ENCODE peak calls at places on chromosomes 11 and 22, in five cellular contexts. J is GM12891; I is activated CD4-positive, alpha-beta T cell treated with anti-CD3 and anti-CD28 coated beads for 36 hours; L is WERI-Rb-1; V is BE2C. A is an unnamed sample.

GRCh38 chr11:10540546-10540914 is 457 bp downstream of the RNF141 start:
- DNase-seq in V (no peak), J (no peak), I (no peak), L (peak), A (peak)

GRCh38 chr11:64080390-64080789 is 44.7 kb downstream of the FLRT1 start:
- DNase-seq in L (no peak), I (no peak), V (no peak), J (no peak), A (no peak)

GRCh38 chr22:38505595-38506117 is 455 bp downstream of the DDX17 start:
- DNase-seq in L (peak), J (peak), V (peak), I (peak), A (peak)

GRCh38 chr11:12282676-12283075 is 94.7 kb upstream of the PARVA start:
- DNase-seq in I (no peak), J (no peak), V (no peak), L (no peak), A (no peak)

GRCh38 chr11:127965947-127966668 is 621.2 kb downstream of the ETS1 start:
- DNase-seq in L (no peak), V (no peak), J (no peak), I (no peak), A (peak)

GRCh38 chr11:92276773-92277172 is 52.2 kb downstream of the FAT3 start:
- DNase-seq in J (no peak), L (no peak), I (no peak), V (no peak), A (no peak)

GRCh38 chr22:44172370-44173108 is 8.2 kb upstream of the PARVG start:
- DNase-seq in I (no peak), L (no peak), V (no peak), J (peak), A (no peak)

GRCh38 chr11:30128269-30128932 is 102.4 kb upstream of the FSHB start:
- DNase-seq in J (no peak), V (no peak), I (no peak), L (no peak), A (peak)

GRCh38 chr22:50698546-50698945 is 25.9 kb downstream of the SHANK3 start:
- DNase-seq in V (peak), J (no peak), L (no peak), I (peak), A (no peak)

GRCh38 chr11:115170133-115170815 is 333.9 kb downstream of the CADM1 start:
- DNase-seq in I (peak), L (peak), V (peak), J (no peak), A (peak)

GRCh38 chr11:60953781-60954180 is 1.8 kb upstream of the SLC15A3 start:
- DNase-seq in L (no peak), I (peak), J (no peak), V (no peak), A (peak)

GRCh38 chr11:109865558-109866186 is 227.5 kb upstream of the ZC3H12C start:
- DNase-seq in L (peak), I (peak), V (no peak), J (no peak), A (peak)

GRCh38 chr11:13140873-13141655 is 131.9 kb downstream of the RASSF10 start:
- DNase-seq in I (no peak), V (no peak), L (no peak), J (no peak), A (no peak)

GRCh38 chr11:14454861-14455632 is 44.6 kb downstream of the COPB1 start:
- DNase-seq in J (peak), I (no peak), V (no peak), L (no peak), A (peak)